ENCODE peak calls at places on chromosomes 6 and 20, in five cellular contexts. U is HFF-Myc, F is EH, R is GM23338, N is anterior cingulate cortex. I is an unnamed sample.

GRCh38 chr6:28280595-28281287 is 631 bp upstream of the PGBD1 start:
- DNase-seq in R (no peak), U (no peak), N (no peak), F (no peak), I (no peak)

GRCh38 chr6:38760097-38760496 is 45.0 kb downstream of the DNAH8 start:
- DNase-seq in U (no peak), F (no peak), R (no peak), N (no peak), I (no peak)

GRCh38 chr6:51489133-51489532 is 598.3 kb downstream of the PKHD1 start:
- DNase-seq in F (no peak), U (no peak), R (no peak), N (no peak), I (no peak)

GRCh38 chr6:11236351-11236750 is 3.9 kb upstream of the NEDD9 start:
- DNase-seq in U (no peak), N (no peak), R (no peak), F (no peak), I (no peak)

GRCh38 chr6:6829872-6830683 is 241.6 kb downstream of the LY86 start:
- DNase-seq in F (no peak), R (no peak), U (no peak), N (no peak), I (no peak)

GRCh38 chr6:112253842-112254816 is at the start of gene LAMA4:
- DNase-seq in U (no peak), F (peak), N (no peak), R (peak), I (no peak)

GRCh38 chr6:92231220-92231701 is 1188.1 kb downstream of the EPHA7 start:
- DNase-seq in R (no peak), N (no peak), F (no peak), U (no peak), I (no peak)

GRCh38 chr20:33521461-33521860 is 31.6 kb downstream of the CBFA2T2 start:
- DNase-seq in R (no peak), N (no peak), U (no peak), F (no peak), I (no peak)

GRCh38 chr20:51195419-51195901 is 172.6 kb upstream of the KCNG1 start:
- DNase-seq in N (no peak), U (no peak), R (no peak), F (peak), I (no peak)

GRCh38 chr6:118372413-118372812 is 175.7 kb upstream of the PLN start:
- DNase-seq in U (no peak), N (no peak), R (no peak), F (peak), I (no peak)

GRCh38 chr6:21847712-21848111 is 254.2 kb downstream of the SOX4 start:
- DNase-seq in N (no peak), F (no peak), U (no peak), R (no peak), I (no peak)

GRCh38 chr6:147058786-147059434 is 145.3 kb upstream of the STXBP5 start:
- DNase-seq in F (no peak), N (no peak), R (no peak), U (no peak), I (no peak)

GRCh38 chr6:55636406-55637102 is 57.6 kb upstream of the HMGCLL1 start:
- DNase-seq in F (peak), R (no peak), N (no peak), U (no peak), I (peak)

I was measured in AG04450.